ENCODE peak calls at places on chromosomes 2 and 18, in seven cellular contexts. One of them, this sample, is unnamed.

GRCh38 chr2:7037340-7038333 is 120.4 kb downstream of the RNF144A start:
- DNase-seq in GM03348: peak; percentile 81
- DNase-seq in Daoy: peak; percentile 70
- DNase-seq in A549: peak; percentile 64
- DNase-seq in left kidney: peak; percentile 89
- DNase-seq in NCI-H1930: no peak
- DNase-seq in hypothalamus: peak; percentile 51
- DNase-seq in this sample: no peak

GRCh38 chr2:181770145-181770544 is 89.8 kb upstream of the NEUROD1 start:
- DNase-seq in GM03348: no peak
- DNase-seq in Daoy: no peak
- DNase-seq in A549: no peak
- DNase-seq in left kidney: no peak
- DNase-seq in NCI-H1930: no peak
- DNase-seq in hypothalamus: no peak
- DNase-seq in this sample: no peak

GRCh38 chr2:10137053-10137843 is 14.7 kb downstream of the RRM2 start:
- DNase-seq in GM03348: no peak
- DNase-seq in Daoy: peak; percentile 54
- DNase-seq in A549: no peak
- DNase-seq in left kidney: no peak
- DNase-seq in NCI-H1930: no peak
- DNase-seq in hypothalamus: no peak
- DNase-seq in this sample: no peak

GRCh38 chr2:64731746-64732145 is 78.0 kb upstream of the SERTAD2 start:
- DNase-seq in GM03348: no peak
- DNase-seq in Daoy: no peak
- DNase-seq in A549: no peak
- DNase-seq in left kidney: peak; percentile 27
- DNase-seq in NCI-H1930: no peak
- DNase-seq in hypothalamus: no peak
- DNase-seq in this sample: no peak

GRCh38 chr18:49677762-49678398 is 116.0 kb downstream of the LIPG start:
- DNase-seq in GM03348: no peak
- DNase-seq in Daoy: no peak
- DNase-seq in A549: no peak
- DNase-seq in left kidney: peak; percentile 48
- DNase-seq in NCI-H1930: no peak
- DNase-seq in hypothalamus: no peak
- DNase-seq in this sample: no peak

GRCh38 chr18:68244786-68245185 is 470.1 kb downstream of the TMX3 start:
- DNase-seq in GM03348: no peak
- DNase-seq in Daoy: no peak
- DNase-seq in A549: no peak
- DNase-seq in left kidney: no peak
- DNase-seq in NCI-H1930: no peak
- DNase-seq in hypothalamus: no peak
- DNase-seq in this sample: no peak

GRCh38 chr18:49055787-49056186 is 105.0 kb upstream of the SMAD7 start:
- DNase-seq in GM03348: peak; percentile 70
- DNase-seq in Daoy: peak; percentile 88
- DNase-seq in A549: no peak
- DNase-seq in left kidney: no peak
- DNase-seq in NCI-H1930: no peak
- DNase-seq in hypothalamus: no peak
- DNase-seq in this sample: no peak

GRCh38 chr18:55534547-55534946 is 53.4 kb downstream of the TCF4 start:
- DNase-seq in GM03348: peak; percentile 5
- DNase-seq in Daoy: no peak
- DNase-seq in A549: no peak
- DNase-seq in left kidney: no peak
- DNase-seq in NCI-H1930: no peak
- DNase-seq in hypothalamus: no peak
- DNase-seq in this sample: no peak